ENCODE peak calls at places on chromosomes 4 and X, in seven cellular contexts. K is upper lobe of right lung, X is body of pancreas, M is breast epithelium, P is endodermal cell, Q is hepatocyte, D is stomach. B is an unnamed sample. For H3K4me1, the result is how much of the 10 kb centered on the place peaks cover.

GRCh38 chr4:26343041-26343403 is 22.2 kb downstream of the RBPJ start:
- DNase-seq in K (no peak), P (no peak), M (no peak), D (no peak), X (no peak), Q (no peak), B (peak)

GRCh38 chrX:17931855-17932254 is 70.8 kb upstream of the RAI2 start:
- DNase-seq in K (no peak), P (peak), D (no peak), X (no peak), Q (no peak), M (no peak), B (no peak)

GRCh38 chr4:41437264-41437566 is 100.7 kb upstream of the LIMCH1 start:
- DNase-seq in K (no peak), D (no peak), X (no peak), Q (no peak), P (no peak), M (no peak), B (no peak)

GRCh38 chr4:84530449-84530848 is 31.4 kb upstream of the NKX6-1 start:
- DNase-seq in M (no peak), X (no peak), Q (peak), K (no peak), P (no peak), D (no peak), B (peak)

GRCh38 chrX:29691044-29691443 is 524.3 kb upstream of the MAGEB2 start:
- DNase-seq in D (no peak), P (no peak), M (no peak), Q (no peak), K (no peak), X (no peak), B (no peak)

GRCh38 chr4:2059034-2059725 is at the start of gene NAT8L:
- DNase-seq in Q (peak), X (no peak), M (no peak), D (no peak), K (no peak), P (peak), B (no peak)

GRCh38 chrX:131068945-131069719 is 11.0 kb downstream of the ARHGAP36 start:
- DNase-seq in K (no peak), D (no peak), P (peak), X (peak), Q (peak), M (no peak), B (peak)

GRCh38 chr4:176286728-176287127 is 17.7 kb upstream of the ASB5 start:
- DNase-seq in X (no peak), K (no peak), D (no peak), Q (no peak), M (no peak), P (no peak), B (peak)

GRCh38 chr4:40998680-40999358 is 215.5 kb downstream of the APBB2 start:
- DNase-seq in K (no peak), P (no peak), X (no peak), D (no peak), M (no peak), Q (peak), B (peak)

GRCh38 chrX:17814059-17814458 is 47.0 kb downstream of the RAI2 start:
- DNase-seq in P (no peak), D (no peak), X (no peak), K (no peak), Q (no peak), M (no peak), B (no peak)

GRCh38 chrX:72100824-72101351 is 30.8 kb downstream of the RTL5 start:
- DNase-seq in K (peak), M (no peak), X (no peak), D (peak), Q (no peak), P (no peak), B (no peak)

GRCh38 chr4:172838108-172838507 is 330.5 kb upstream of the GALNT7 start:
- DNase-seq in D (no peak), K (no peak), M (no peak), P (no peak), Q (no peak), X (no peak), B (no peak)

GRCh38 chrX:152635941-152636340 is 1.8 kb upstream of the GABRQ start:
- DNase-seq in Q (peak), X (peak), K (no peak), D (no peak), M (no peak), P (peak), B (peak)

GRCh38 chr4:82555279-82555678 is 6.5 kb downstream of the TMEM150C start:
- DNase-seq in X (no peak), Q (no peak), P (no peak), K (no peak), M (no peak), D (no peak), B (no peak)

GRCh38 chrX:148504412-148504950 is 4.1 kb downstream of the AFF2 start:
- DNase-seq in P (peak), X (no peak), Q (no peak), K (no peak), M (no peak), D (no peak), B (no peak)

GRCh38 chr4:123599061-123599919 is 202.7 kb downstream of the SPRY1 start:
- DNase-seq in P (no peak), Q (peak), D (no peak), X (no peak), M (no peak), K (no peak), B (peak)

GRCh38 chr4:17895481-17895880 is 84.7 kb downstream of the NCAPG start:
- DNase-seq in D (no peak), M (no peak), Q (no peak), X (no peak), P (no peak), K (no peak), B (no peak)

GRCh38 chr4:178306565-178306964 is 864.3 kb upstream of the AGA start:
- DNase-seq in X (no peak), K (no peak), M (no peak), D (no peak), P (peak), Q (no peak), B (peak)

GRCh38 chrX:137565921-137566745 is at the start of gene ZIC3:
- DNase-seq in K (peak), M (no peak), X (peak), Q (peak), D (peak), P (peak), B (peak)

GRCh38 chr4:106746451-106746850 is 289.7 kb downstream of the DKK2 start:
- DNase-seq in Q (no peak), X (no peak), P (no peak), M (no peak), K (no peak), D (no peak), B (no peak)

GRCh38 chr4:23237771-23238170 is 545.0 kb downstream of the GBA3 start:
- DNase-seq in X (peak), D (peak), P (no peak), K (no peak), Q (no peak), M (no peak), B (peak)

GRCh38 chrX:8067754-8068469 is 103.2 kb downstream of the VCX2 start:
- DNase-seq in Q (peak), M (no peak), P (no peak), K (no peak), X (no peak), D (no peak), B (peak)

DNA sequence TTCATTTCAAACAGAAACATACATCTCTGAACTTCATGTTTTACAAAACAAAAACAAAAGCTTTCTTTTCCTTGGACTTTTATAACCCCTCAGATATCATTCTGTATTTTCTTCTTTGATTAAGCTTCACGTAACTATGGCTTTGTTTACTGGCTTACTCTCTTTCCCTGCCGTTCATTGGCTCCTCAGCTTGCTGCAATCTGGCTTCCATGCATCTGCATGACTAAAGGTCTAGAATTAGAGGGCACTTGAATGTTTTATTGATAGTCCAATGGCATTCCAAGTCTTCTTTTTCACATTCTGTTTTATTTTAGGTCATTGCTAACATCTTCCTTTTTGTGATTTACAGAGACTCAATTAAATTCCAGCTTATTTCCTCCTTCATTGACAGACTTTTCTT is 487.6 kb downstream of the GRXCR1 start:
- DNase-seq in Q (no peak), P (no peak), X (no peak), D (no peak), K (no peak), M (no peak), B (no peak)
- H3K4me1 ChIP-seq in Q (under half), P (under half), X (under half), D (under half), K (under half), M (under half), B (under half)

GRCh38 chrX:63525491-63525890 is 174.4 kb upstream of the SPIN4 start:
- DNase-seq in Q (no peak), D (no peak), K (no peak), P (no peak), M (no peak), X (no peak), B (no peak)

GRCh38 chrX:63526863-63527262 is 175.7 kb upstream of the SPIN4 start:
- DNase-seq in M (no peak), Q (no peak), P (no peak), K (no peak), X (no peak), D (no peak), B (no peak)

GRCh38 chrX:63529961-63530360 is 178.8 kb upstream of the SPIN4 start:
- DNase-seq in M (no peak), P (no peak), K (no peak), D (no peak), X (no peak), Q (no peak), B (no peak)

GRCh38 chrX:63530654-63531053 is 179.5 kb upstream of the SPIN4 start:
- DNase-seq in K (no peak), X (no peak), Q (no peak), M (no peak), D (no peak), P (no peak), B (no peak)
- TF ChIP-seq CTCF in K (no peak), X (no peak), Q (no peak), M (no peak), D (no peak), P (no peak), B (no peak)

GRCh38 chr4:10105421-10105820 is 11.2 kb downstream of the WDR1 start:
- DNase-seq in X (no peak), D (no peak), K (no peak), P (no peak), M (no peak), Q (no peak), B (no peak)
- H3K4me1 ChIP-seq in X (under half), D (half or more), K (half or more), P (under half), M (under half), Q (under half), B (half or more)

GRCh38 chr4:37684154-37684553 is 2.0 kb downstream of the RELL1 start:
- DNase-seq in K (no peak), D (no peak), M (no peak), Q (no peak), X (no peak), P (no peak), B (no peak)

GRCh38 chr4:37685211-37685725 is 908 bp downstream of the RELL1 start:
- DNase-seq in D (no peak), K (no peak), X (no peak), Q (peak), M (no peak), P (no peak), B (peak)

GRCh38 chr4:37680089-37680488 is 6.1 kb downstream of the RELL1 start:
- DNase-seq in D (no peak), M (no peak), K (no peak), Q (no peak), P (no peak), X (no peak), B (no peak)

GRCh38 chr4:37685726-37686372 is 327 bp downstream of the RELL1 start:
- DNase-seq in M (peak), D (peak), X (no peak), K (peak), Q (peak), P (no peak), B (peak)

GRCh38 chr4:37682701-37683401 is 3.3 kb downstream of the RELL1 start:
- DNase-seq in K (no peak), M (no peak), Q (peak), D (no peak), X (no peak), P (no peak), B (no peak)
- TF ChIP-seq CTCF in K (no peak), M (no peak), Q (peak), D (no peak), X (no peak), P (peak), B (no peak)

GRCh38 chrX:46333550-46333949 is 211.7 kb downstream of the ZNF674 start:
- DNase-seq in M (no peak), X (no peak), K (no peak), P (no peak), Q (no peak), D (no peak), B (no peak)
- H3K4me1 ChIP-seq in M (under half), X (under half), K (under half), P (under half), Q (under half), D (under half), B (under half)

B was measured in fibroblast of lung.